ENCODE peak calls at places on chromosomes 11 and 22, in four cellular contexts. T is HepG2, I is GM12878, S is K562. C is an unnamed sample.

GRCh38 chr11:75475767-75476650 is 43.0 kb upstream of the KLHL35 start:
- DNase-seq in I (no peak), S (peak; percentile 63), T (no peak), C (no peak)

GRCh38 chr11:73177380-73178091 is 35.4 kb upstream of the FCHSD2 start:
- DNase-seq in S (no peak), T (peak; percentile 88), I (no peak), C (no peak)

GRCh38 chr22:23202812-23203451 is 22.6 kb downstream of the BCR start:
- DNase-seq in T (no peak), I (no peak), S (no peak), C (no peak)

GRCh38 chr11:104091281-104092071 is 55.0 kb downstream of the DDI1 start:
- DNase-seq in S (no peak), T (no peak), I (no peak), C (no peak)

GRCh38 chr22:44181912-44182590 is 1.3 kb downstream of the PARVG start:
- DNase-seq in I (no peak), T (no peak), S (no peak), C (no peak)

GRCh38 chr11:6251990-6252473 is 7.6 kb upstream of the CCKBR start:
- DNase-seq in S (peak; percentile 53), I (no peak), T (no peak), C (no peak)

GRCh38 chr11:117089685-117090084 is 8.5 kb downstream of the SIK3 start:
- DNase-seq in S (peak; percentile 44), I (no peak), T (no peak), C (no peak)

GRCh38 chr22:17779286-17780115 is 5.2 kb upstream of the BID start:
- DNase-seq in T (no peak), I (peak; percentile 83), S (peak; percentile 46), C (no peak)

GRCh38 chr11:76119779-76120178 is 86.5 kb downstream of the WNT11 start:
- DNase-seq in T (no peak), S (no peak), I (no peak), C (no peak)

GRCh38 chr11:112540261-112540660 is 279.6 kb upstream of the PLET1 start:
- DNase-seq in S (no peak), I (no peak), T (no peak), C (no peak)

GRCh38 chr11:6627762-6628241 is 8.6 kb upstream of the TPP1 start:
- DNase-seq in I (no peak), S (no peak), T (no peak), C (no peak)

GRCh38 chr11:110128161-110128560 is 35.0 kb downstream of the ZC3H12C start:
- DNase-seq in I (no peak), T (no peak), S (no peak), C (no peak)

GRCh38 chr22:37089451-37089850 is 20.1 kb downstream of the TMPRSS6 start:
- DNase-seq in S (peak; percentile 12), T (no peak), I (no peak), C (no peak)

GRCh38 chr11:75184757-75185156 is 33.9 kb downstream of the SLCO2B1 start:
- DNase-seq in I (no peak), S (no peak), T (no peak), C (no peak)

GRCh38 chr11:72389116-72389515 is 45.2 kb downstream of the CLPB start:
- DNase-seq in T (no peak), I (no peak), S (no peak), C (no peak)

GRCh38 chr22:35348703-35349102 is 32.2 kb upstream of the HMOX1 start:
- DNase-seq in S (no peak), T (no peak), I (no peak), C (no peak)

GRCh38 chr11:126929186-126930085 is 71.1 kb downstream of the KIRREL3 start:
- DNase-seq in I (no peak), T (no peak), S (no peak), C (no peak)

GRCh38 chr22:22070371-22070824 is 87.8 kb upstream of the TOP3B start:
- DNase-seq in I (no peak), S (no peak), T (no peak), C (no peak)

GRCh38 chr11:76524461-76524860 is 79.6 kb downstream of the EMSY start:
- DNase-seq in I (no peak), T (peak; percentile 36), S (peak; percentile 4), C (no peak)

GRCh38 chr11:29801561-29801960 is 215.3 kb downstream of the KCNA4 start:
- DNase-seq in S (no peak), T (no peak), I (no peak), C (no peak)

GRCh38 chr11:123475478-123475877 is 45.4 kb downstream of the GRAMD1B start:
- DNase-seq in S (peak; percentile 10), T (no peak), I (no peak), C (no peak)

GRCh38 chr22:50699754-50700386 is 27.2 kb downstream of the SHANK3 start:
- DNase-seq in S (peak; percentile 19), T (peak; percentile 60), I (no peak), C (no peak)

GRCh38 chr11:68263444-68264035 is 8.2 kb downstream of the C11orf24 start:
- DNase-seq in S (no peak), I (no peak), T (no peak), C (no peak)

GRCh38 chr22:48488611-48489456 is 1338.8 kb downstream of the BRD1 start:
- DNase-seq in I (no peak), T (no peak), S (no peak), C (no peak)

GRCh38 chr11:8063319-8063718 is 17.7 kb upstream of the TUB start:
- DNase-seq in T (no peak), S (no peak), I (no peak), C (no peak)

GRCh38 chr11:71420455-71421241 is 27.5 kb downstream of the DHCR7 start:
- DNase-seq in S (peak; percentile 66), T (peak; percentile 48), I (peak; percentile 25), C (peak; percentile 67)

GRCh38 chr11:6742260-6742659 is 29.5 kb downstream of the OR2AG2 start:
- DNase-seq in T (no peak), S (no peak), I (no peak), C (no peak)

GRCh38 chr11:116701297-116701801 is 71.4 kb downstream of the BUD13 start:
- DNase-seq in I (no peak), S (no peak), T (no peak), C (no peak)

GRCh38 chr11:66207816-66208215 is 60.6 kb upstream of the RAB1B start:
- DNase-seq in S (no peak), I (no peak), T (no peak), C (no peak)

GRCh38 chr11:118258410-118258809 is 5.7 kb downstream of the MPZL2 start:
- DNase-seq in T (no peak), I (no peak), S (peak; percentile 13), C (no peak)

GRCh38 chr22:48783821-48784266 is 1043.8 kb downstream of the BRD1 start:
- DNase-seq in S (no peak), I (no peak), T (peak; percentile 55), C (no peak)

GRCh38 chr11:124276081-124276480 is 19.9 kb downstream of the OR8G5 start:
- DNase-seq in T (no peak), I (no peak), S (peak; percentile 71), C (no peak)

GRCh38 chr11:96177132-96177531 is 165.9 kb downstream of the MAML2 start:
- DNase-seq in I (no peak), S (no peak), T (no peak), C (no peak)

GRCh38 chr11:129881570-129882170 is 13.7 kb downstream of the NFRKB start:
- DNase-seq in T (peak; percentile 30), S (peak; percentile 36), I (no peak), C (peak; percentile 64)

GRCh38 chr11:40139507-40139906 is 1319.9 kb downstream of the LRRC4C start:
- DNase-seq in T (no peak), I (no peak), S (no peak), C (no peak)

GRCh38 chr22:39253427-39254070 is 8.8 kb upstream of the PDGFB start:
- DNase-seq in S (peak; percentile 70), I (no peak), T (no peak), C (peak; percentile 56)

GRCh38 chr11:128420943-128421342 is 166.4 kb downstream of the ETS1 start:
- DNase-seq in S (no peak), I (no peak), T (no peak), C (no peak)

DNA sequence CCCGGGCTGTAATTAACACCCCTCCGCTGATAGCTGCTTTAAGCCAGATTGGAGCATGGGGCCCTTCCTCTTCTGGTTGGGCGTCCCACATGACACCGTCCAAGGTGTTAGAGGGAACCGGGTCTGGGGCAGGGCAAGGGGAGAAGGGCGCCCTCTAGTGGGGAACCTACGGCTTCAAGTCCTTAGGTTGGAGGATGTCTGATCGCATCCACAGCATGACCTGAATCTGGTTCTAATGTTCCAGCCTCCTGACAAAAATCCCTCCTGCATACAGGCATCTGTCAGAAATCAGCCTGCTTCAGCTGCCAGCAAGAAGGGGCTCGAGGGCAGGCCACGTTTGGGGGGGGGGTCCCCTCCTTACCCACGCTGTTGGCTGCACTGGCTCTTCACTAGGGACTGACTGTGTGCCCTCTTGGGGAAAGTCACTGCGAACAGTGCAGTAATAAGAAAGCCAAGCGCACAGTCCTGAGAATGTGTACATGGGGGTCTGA is 94.2 kb upstream of the TBCEL start:
- DNase-seq in I (no peak), S (peak; percentile 70), T (peak; percentile 30), C (peak; percentile 79)
- TF ChIP-seq TARDBP in I (no peak), S (no peak), T (no peak), C (no peak)

GRCh38 chr11:101715281-101715680 is 131.5 kb upstream of the TRPC6 start:
- DNase-seq in I (no peak), S (no peak), T (no peak), C (no peak)

GRCh38 chr11:101718406-101718805 is 134.6 kb upstream of the TRPC6 start:
- DNase-seq in S (no peak), T (no peak), I (no peak), C (no peak)

GRCh38 chr11:101723371-101723770 is 139.6 kb upstream of the TRPC6 start:
- DNase-seq in S (no peak), I (no peak), T (no peak), C (no peak)

GRCh38 chr11:101717621-101718020 is 133.8 kb upstream of the TRPC6 start:
- DNase-seq in S (no peak), I (no peak), T (no peak), C (no peak)

DNA sequence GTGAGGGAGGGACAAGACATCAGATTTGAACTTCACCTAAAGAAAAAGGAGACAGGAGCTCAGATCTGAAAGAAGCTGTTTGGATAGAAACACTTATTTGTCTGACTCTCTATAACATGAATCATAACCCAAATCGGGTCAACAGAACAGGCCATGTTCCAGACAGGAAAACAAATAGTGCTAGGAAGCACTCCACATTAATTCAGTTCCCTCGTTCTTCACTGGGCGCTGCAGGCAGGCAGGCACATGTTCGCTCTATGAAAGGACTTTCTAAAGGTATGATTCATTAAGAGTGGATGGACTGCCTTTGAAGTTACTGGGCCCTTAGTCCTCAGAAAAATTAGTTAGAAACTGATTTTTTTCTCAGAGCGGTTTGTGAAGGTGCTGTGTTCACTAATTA is 137.5 kb upstream of the TRPC6 start:
- DNase-seq in S (no peak), T (no peak), I (no peak), C (no peak)
- TF ChIP-seq TARDBP in S (no peak), T (no peak), I (no peak), C (no peak)

GRCh38 chr11:102391549-102392237 is 44.7 kb downstream of the BIRC2 start:
- DNase-seq in S (no peak), T (no peak), I (no peak), C (no peak)
- TF ChIP-seq TARDBP in S (no peak), T (no peak), I (no peak), C (no peak)

GRCh38 chr11:20617346-20617745 is 17.9 kb downstream of the SLC6A5 start:
- DNase-seq in S (no peak), T (no peak), I (no peak), C (no peak)
- TF ChIP-seq TARDBP in S (no peak), T (no peak), I (no peak), C (no peak)

GRCh38 chr11:62322524-62322923 is 14.7 kb upstream of the ASRGL1 start:
- DNase-seq in S (no peak), T (no peak), I (no peak), C (no peak)

GRCh38 chr11:62324738-62325556 is 12.3 kb upstream of the ASRGL1 start:
- DNase-seq in S (peak; percentile 85), I (no peak), T (peak; percentile 70), C (peak; percentile 63)
- TF ChIP-seq TARDBP in S (no peak), I (no peak), T (no peak), C (no peak)

C was measured in HEK293T.